ENCODE peak calls at places on chromosomes 16 and 17, in nine cellular contexts. One of them, this sample, is unnamed.

GRCh38 chr17:3687949-3688614 is 7.9 kb downstream of the P2RX5 start:
- DNase-seq in A549: no peak
- DNase-seq in stomach: no peak
- DNase-seq in HCT116: no peak
- DNase-seq in esophagus squamous epithelium: no peak
- DNase-seq in IMR-90: no peak
- DNase-seq in K562: peak
- DNase-seq in lower leg skin: no peak
- DNase-seq in suprapubic skin: no peak
- DNase-seq in this sample: no peak

GRCh38 chr16:14378131-14378551 is 251.9 kb downstream of the PARN start:
- DNase-seq in A549: peak
- DNase-seq in stomach: no peak
- DNase-seq in HCT116: peak
- DNase-seq in esophagus squamous epithelium: no peak
- DNase-seq in IMR-90: peak
- DNase-seq in K562: peak
- DNase-seq in lower leg skin: no peak
- DNase-seq in suprapubic skin: no peak
- DNase-seq in this sample: no peak

GRCh38 chr16:66459878-66460277 is 32.8 kb downstream of the BEAN1 start:
- DNase-seq in A549: no peak
- DNase-seq in stomach: no peak
- DNase-seq in HCT116: no peak
- DNase-seq in esophagus squamous epithelium: no peak
- DNase-seq in IMR-90: no peak
- DNase-seq in K562: no peak
- DNase-seq in lower leg skin: peak
- DNase-seq in suprapubic skin: peak
- DNase-seq in this sample: peak

GRCh38 chr17:82489117-82489516 is 30.4 kb upstream of the FOXK2 start:
- DNase-seq in A549: no peak
- DNase-seq in stomach: no peak
- DNase-seq in HCT116: no peak
- DNase-seq in esophagus squamous epithelium: no peak
- DNase-seq in IMR-90: peak
- DNase-seq in K562: no peak
- DNase-seq in lower leg skin: peak
- DNase-seq in suprapubic skin: no peak
- DNase-seq in this sample: peak

GRCh38 chr17:28997811-28998210 is 8.0 kb downstream of the SEZ6 start:
- DNase-seq in A549: no peak
- DNase-seq in stomach: no peak
- DNase-seq in HCT116: no peak
- DNase-seq in esophagus squamous epithelium: no peak
- DNase-seq in IMR-90: no peak
- DNase-seq in K562: no peak
- DNase-seq in lower leg skin: no peak
- DNase-seq in suprapubic skin: no peak
- DNase-seq in this sample: no peak

GRCh38 chr17:16342979-16343378 is 10.3 kb downstream of the CENPV start:
- DNase-seq in A549: no peak
- DNase-seq in stomach: no peak
- DNase-seq in HCT116: no peak
- DNase-seq in esophagus squamous epithelium: no peak
- DNase-seq in IMR-90: peak
- DNase-seq in K562: no peak
- DNase-seq in lower leg skin: no peak
- DNase-seq in suprapubic skin: peak
- DNase-seq in this sample: no peak

GRCh38 chr17:63447688-63448005 is 1.5 kb upstream of the CYB561 start:
- DNase-seq in A549: no peak
- DNase-seq in stomach: peak
- DNase-seq in HCT116: no peak
- DNase-seq in esophagus squamous epithelium: no peak
- DNase-seq in IMR-90: no peak
- DNase-seq in K562: peak
- DNase-seq in lower leg skin: no peak
- DNase-seq in suprapubic skin: no peak
- DNase-seq in this sample: no peak

GRCh38 chr17:65055280-65055707 is 1.2 kb downstream of the GNA13 start:
- DNase-seq in A549: no peak
- DNase-seq in stomach: no peak
- DNase-seq in HCT116: no peak
- DNase-seq in esophagus squamous epithelium: no peak
- DNase-seq in IMR-90: no peak
- DNase-seq in K562: no peak
- DNase-seq in lower leg skin: no peak
- DNase-seq in suprapubic skin: no peak
- DNase-seq in this sample: no peak

DNA sequence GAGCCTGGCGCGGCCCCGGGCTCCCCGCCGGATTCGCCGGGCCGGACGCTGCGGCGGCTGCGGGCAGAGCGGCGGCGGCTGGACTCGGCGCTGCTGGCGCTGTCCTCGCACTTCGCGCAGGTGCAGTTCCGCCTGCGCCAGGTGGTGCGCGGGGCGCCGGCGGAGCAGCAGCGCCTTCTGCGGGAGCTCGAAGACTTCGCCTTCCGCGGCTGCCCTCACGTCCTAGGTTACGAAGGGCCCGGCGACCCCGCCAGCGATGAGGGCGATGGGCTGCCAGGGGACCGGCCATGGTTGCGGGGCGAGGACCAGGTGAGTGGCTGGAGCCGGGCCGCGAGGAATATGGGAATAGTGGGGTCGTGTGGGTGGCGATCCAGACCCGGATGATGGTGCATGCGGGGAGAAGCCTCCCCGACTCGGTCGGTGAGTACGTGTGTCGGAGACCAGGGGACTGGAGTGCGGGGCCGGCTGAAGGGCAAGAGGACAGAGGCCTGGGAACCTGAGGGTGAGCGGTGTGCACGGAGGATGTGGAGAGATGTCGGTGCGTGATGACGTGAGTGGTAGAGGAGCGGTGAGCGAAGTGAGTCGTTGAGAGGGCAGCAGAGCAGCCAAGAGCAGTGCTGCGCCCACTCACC is 517 bp downstream of the RUNDC1 start:
- DNase-seq in A549: peak
- DNase-seq in stomach: peak
- DNase-seq in HCT116: peak
- DNase-seq in esophagus squamous epithelium: no peak
- DNase-seq in IMR-90: peak
- DNase-seq in K562: peak
- DNase-seq in lower leg skin: no peak
- DNase-seq in suprapubic skin: no peak
- DNase-seq in this sample: no peak
- TF ChIP-seq POLR2A in A549: peak
- TF ChIP-seq POLR2A in stomach: no peak
- TF ChIP-seq POLR2A in HCT116: no peak
- TF ChIP-seq POLR2A in esophagus squamous epithelium: no peak
- TF ChIP-seq POLR2A in IMR-90: peak
- TF ChIP-seq POLR2A in K562: peak
- TF ChIP-seq POLR2A in lower leg skin: no peak
- TF ChIP-seq POLR2A in suprapubic skin: no peak
- TF ChIP-seq POLR2A in this sample: peak

GRCh38 chr16:53768593-53768992 is 64.6 kb downstream of the FTO start:
- DNase-seq in A549: peak
- DNase-seq in stomach: no peak
- DNase-seq in HCT116: peak
- DNase-seq in esophagus squamous epithelium: no peak
- DNase-seq in IMR-90: peak
- DNase-seq in K562: no peak
- DNase-seq in lower leg skin: no peak
- DNase-seq in suprapubic skin: no peak
- DNase-seq in this sample: no peak
- TF ChIP-seq POLR2A in A549: no peak
- TF ChIP-seq POLR2A in stomach: no peak
- TF ChIP-seq POLR2A in HCT116: no peak
- TF ChIP-seq POLR2A in esophagus squamous epithelium: no peak
- TF ChIP-seq POLR2A in IMR-90: no peak
- TF ChIP-seq POLR2A in K562: no peak
- TF ChIP-seq POLR2A in lower leg skin: no peak
- TF ChIP-seq POLR2A in suprapubic skin: no peak
- TF ChIP-seq POLR2A in this sample: no peak

GRCh38 chr17:27635275-27635823 is 4.4 kb downstream of the LGALS9 start:
- DNase-seq in A549: no peak
- DNase-seq in stomach: no peak
- DNase-seq in HCT116: no peak
- DNase-seq in esophagus squamous epithelium: no peak
- DNase-seq in IMR-90: no peak
- DNase-seq in K562: no peak
- DNase-seq in lower leg skin: no peak
- DNase-seq in suprapubic skin: no peak
- DNase-seq in this sample: no peak

GRCh38 chr17:27646232-27646631 is 15.2 kb downstream of the LGALS9 start:
- DNase-seq in A549: no peak
- DNase-seq in stomach: no peak
- DNase-seq in HCT116: no peak
- DNase-seq in esophagus squamous epithelium: no peak
- DNase-seq in IMR-90: no peak
- DNase-seq in K562: no peak
- DNase-seq in lower leg skin: no peak
- DNase-seq in suprapubic skin: no peak
- DNase-seq in this sample: no peak

GRCh38 chr17:27644586-27644985 is 13.6 kb downstream of the LGALS9 start:
- DNase-seq in A549: no peak
- DNase-seq in stomach: no peak
- DNase-seq in HCT116: no peak
- DNase-seq in esophagus squamous epithelium: no peak
- DNase-seq in IMR-90: no peak
- DNase-seq in K562: no peak
- DNase-seq in lower leg skin: peak
- DNase-seq in suprapubic skin: no peak
- DNase-seq in this sample: no peak

DNA sequence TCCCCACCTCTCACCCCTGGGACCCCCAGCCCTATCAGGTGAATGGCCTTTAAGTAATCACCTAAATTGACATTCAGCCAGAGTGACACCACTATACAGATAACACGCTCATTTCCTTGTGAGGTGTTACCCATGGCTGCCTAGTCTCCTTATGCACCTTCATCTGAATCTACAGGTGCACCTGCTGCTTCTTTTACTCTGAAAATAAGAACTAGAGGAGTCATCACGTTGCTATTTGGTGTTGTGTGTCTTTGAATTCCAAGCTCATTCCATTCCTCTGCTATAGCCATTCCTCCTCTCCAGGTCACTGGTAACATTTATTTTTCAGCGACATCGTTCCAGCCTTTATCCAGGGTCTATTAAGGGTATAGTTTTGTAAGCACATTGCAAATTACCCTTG is 9.8 kb downstream of the LGALS9 start:
- DNase-seq in A549: no peak
- DNase-seq in stomach: no peak
- DNase-seq in HCT116: no peak
- DNase-seq in esophagus squamous epithelium: no peak
- DNase-seq in IMR-90: peak
- DNase-seq in K562: no peak
- DNase-seq in lower leg skin: no peak
- DNase-seq in suprapubic skin: no peak
- DNase-seq in this sample: no peak
- TF ChIP-seq POLR2A in A549: no peak
- TF ChIP-seq POLR2A in stomach: no peak
- TF ChIP-seq POLR2A in HCT116: no peak
- TF ChIP-seq POLR2A in esophagus squamous epithelium: no peak
- TF ChIP-seq POLR2A in IMR-90: no peak
- TF ChIP-seq POLR2A in K562: no peak
- TF ChIP-seq POLR2A in lower leg skin: no peak
- TF ChIP-seq POLR2A in suprapubic skin: no peak
- TF ChIP-seq POLR2A in this sample: no peak

GRCh38 chr17:50542795-50543774 is 3.9 kb upstream of the SPATA20 start:
- DNase-seq in A549: peak
- DNase-seq in stomach: peak
- DNase-seq in HCT116: no peak
- DNase-seq in esophagus squamous epithelium: no peak
- DNase-seq in IMR-90: no peak
- DNase-seq in K562: no peak
- DNase-seq in lower leg skin: no peak
- DNase-seq in suprapubic skin: no peak
- DNase-seq in this sample: no peak
- TF ChIP-seq POLR2A in A549: peak
- TF ChIP-seq POLR2A in stomach: no peak
- TF ChIP-seq POLR2A in HCT116: no peak
- TF ChIP-seq POLR2A in esophagus squamous epithelium: no peak
- TF ChIP-seq POLR2A in IMR-90: no peak
- TF ChIP-seq POLR2A in K562: no peak
- TF ChIP-seq POLR2A in lower leg skin: no peak
- TF ChIP-seq POLR2A in suprapubic skin: no peak
- TF ChIP-seq POLR2A in this sample: no peak

GRCh38 chr17:72592242-72592966 is 471.6 kb downstream of the SOX9 start:
- DNase-seq in A549: peak
- DNase-seq in stomach: peak
- DNase-seq in HCT116: peak
- DNase-seq in esophagus squamous epithelium: no peak
- DNase-seq in IMR-90: peak
- DNase-seq in K562: peak
- DNase-seq in lower leg skin: peak
- DNase-seq in suprapubic skin: no peak
- DNase-seq in this sample: peak
- TF ChIP-seq POLR2A in A549: peak
- TF ChIP-seq POLR2A in stomach: peak
- TF ChIP-seq POLR2A in HCT116: peak
- TF ChIP-seq POLR2A in esophagus squamous epithelium: peak
- TF ChIP-seq POLR2A in IMR-90: peak
- TF ChIP-seq POLR2A in K562: no peak
- TF ChIP-seq POLR2A in lower leg skin: no peak
- TF ChIP-seq POLR2A in suprapubic skin: peak
- TF ChIP-seq POLR2A in this sample: peak

This sample was measured in H54.